ENCODE peak calls at places on chromosomes 6 and 20, in four cellular contexts. N, R, J and H are unnamed samples.

GRCh38 chr6:45714795-45715507 is 300.7 kb downstream of the CLIC5 start:
- DNase-seq in R (peak; percentile 90), N (peak; percentile 52), J (peak; percentile 61), H (peak; percentile 88)

GRCh38 chr20:2640260-2640659 is 12.2 kb upstream of the NOP56 start:
- DNase-seq in N (no peak), R (no peak), J (no peak), H (no peak)

GRCh38 chr6:82408952-82409421 is 45.4 kb downstream of the TPBG start:
- DNase-seq in J (no peak), N (no peak), R (peak; percentile 81), H (peak; percentile 46)

GRCh38 chr6:39997101-39997635 is 62.9 kb upstream of the MOCS1 start:
- DNase-seq in R (no peak), J (no peak), N (no peak), H (no peak)

GRCh38 chr20:62741701-62742491 is 33.3 kb downstream of the NTSR1 start:
- DNase-seq in N (no peak), R (no peak), J (no peak), H (no peak)

GRCh38 chr20:61343934-61344333 is 91.9 kb downstream of the CDH4 start:
- DNase-seq in N (no peak), R (no peak), J (no peak), H (no peak)

GRCh38 chr6:139030539-139030938 is 2.0 kb downstream of the ABRACL start:
- DNase-seq in R (no peak), N (no peak), J (peak; percentile 55), H (no peak)

GRCh38 chr6:143579703-143580102 is 68.2 kb upstream of the FUCA2 start:
- DNase-seq in R (peak; percentile 89), J (no peak), N (no peak), H (peak; percentile 90)

GRCh38 chr20:7352165-7352564 is 584.7 kb downstream of the BMP2 start:
- DNase-seq in J (no peak), R (no peak), N (no peak), H (no peak)

GRCh38 chr6:148550569-148550968 is 196.3 kb upstream of the UST start:
- DNase-seq in N (no peak), J (no peak), R (no peak), H (no peak)

GRCh38 chr20:58039569-58040092 is 188.8 kb downstream of the ANKRD60 start:
- DNase-seq in R (no peak), J (no peak), N (no peak), H (no peak)

GRCh38 chr6:106069478-106069877 is 16.7 kb upstream of the PRDM1 start:
- DNase-seq in J (no peak), R (peak; percentile 84), N (peak; percentile 26), H (peak; percentile 39)

GRCh38 chr6:44020148-44020547 is 107.1 kb downstream of the MRPL14 start:
- DNase-seq in N (no peak), R (no peak), J (no peak), H (peak; percentile 36)

GRCh38 chr20:44837949-44838348 is 27.6 kb upstream of the RIMS4 start:
- DNase-seq in R (no peak), N (no peak), J (no peak), H (no peak)

GRCh38 chr20:61736001-61736635 is 329.6 kb downstream of the TAF4 start:
- DNase-seq in N (no peak), R (no peak), J (no peak), H (no peak)

GRCh38 chr6:47362857-47363461 is 53.3 kb upstream of the TNFRSF21 start:
- DNase-seq in R (no peak), J (no peak), N (no peak), H (no peak)

GRCh38 chr20:33506576-33506975 is 16.7 kb downstream of the CBFA2T2 start:
- DNase-seq in R (no peak), N (no peak), J (no peak), H (peak; percentile 10)

GRCh38 chr6:31626952-31627351 is 6.4 kb downstream of the PRRC2A start:
- DNase-seq in R (no peak), J (no peak), N (no peak), H (no peak)

GRCh38 chr20:34375977-34376430 is 12.9 kb downstream of the ITCH start:
- DNase-seq in J (no peak), R (no peak), N (no peak), H (no peak)

GRCh38 chr6:89410231-89411018 is 1.6 kb downstream of the RRAGD start:
- DNase-seq in J (no peak), N (no peak), R (no peak), H (no peak)

GRCh38 chr20:4897600-4897999 is 103.7 kb downstream of the SLC23A2 start:
- DNase-seq in N (no peak), R (no peak), J (no peak), H (no peak)

GRCh38 chr6:22036267-22036666 is 260.6 kb downstream of the PRL start:
- DNase-seq in J (no peak), R (peak; percentile 11), N (peak; percentile 84), H (no peak)

GRCh38 chr6:25311251-25311910 is 32.2 kb downstream of the CARMIL1 start:
- DNase-seq in R (peak; percentile 64), J (no peak), N (no peak), H (peak; percentile 61)

GRCh38 chr20:32582659-32583580 is 2.2 kb downstream of the NOL4L start:
- DNase-seq in R (peak; percentile 16), N (peak; percentile 36), J (peak; percentile 66), H (peak; percentile 61)

GRCh38 chr20:54980321-54980960 is 505.0 kb downstream of the DOK5 start:
- DNase-seq in R (no peak), J (no peak), N (no peak), H (no peak)

GRCh38 chr6:75619230-75619899 is 17.7 kb downstream of the SENP6 start:
- DNase-seq in N (no peak), J (no peak), R (no peak), H (no peak)

GRCh38 chr6:162713926-162714759 is 13.4 kb downstream of the PRKN start:
- DNase-seq in N (no peak), R (no peak), J (no peak), H (no peak)

GRCh38 chr20:61789329-61789728 is 276.4 kb downstream of the TAF4 start:
- DNase-seq in R (no peak), J (no peak), N (no peak), H (no peak)

GRCh38 chr6:80280258-80281010 is 174.0 kb downstream of the BCKDHB start:
- DNase-seq in N (peak; percentile 3), J (no peak), R (peak; percentile 20), H (no peak)

GRCh38 chr6:96186516-96187195 is 170.9 kb downstream of the FUT9 start:
- DNase-seq in J (no peak), N (peak; percentile 6), R (no peak), H (no peak)

GRCh38 chr6:44659676-44660170 is 272.2 kb downstream of the CDC5L start:
- DNase-seq in N (no peak), R (no peak), J (no peak), H (peak; percentile 44)

GRCh38 chr6:123316733-123317323 is 319.9 kb downstream of the TRDN start:
- DNase-seq in R (peak; percentile 1), N (no peak), J (peak; percentile 1), H (peak; percentile 7)

GRCh38 chr20:17520583-17520982 is 10.6 kb downstream of the BFSP1 start:
- DNase-seq in J (no peak), N (no peak), R (peak; percentile 45), H (no peak)